ENCODE peak calls at places on chromosome 16, in four cellular contexts. B is stimulated activated naive CD8-positive, alpha-beta T cell treated with anti-CD3 and anti-CD28 coated beads, Interleukin-15, Interleukin-2, amounts not matched to agents 100 U/mL and 50 U/mL, for 24 hours; S is stomach; J is retinal pigment epithelial cell. Q is an unnamed sample.

GRCh38 chr16:72400257-72401078 is 228.5 kb upstream of the PMFBP1 start:
- DNase-seq in S (no peak), J (peak), B (peak), Q (no peak)

GRCh38 chr16:87878704-87879103 is 9.4 kb upstream of the SLC7A5 start:
- DNase-seq in B (no peak), J (no peak), S (no peak), Q (no peak)

GRCh38 chr16:60107920-60108319 is 1373.8 kb upstream of the GOT2 start:
- DNase-seq in B (no peak), S (no peak), J (no peak), Q (no peak)

GRCh38 chr16:1941162-1941923 is 1.7 kb downstream of the MSRB1 start:
- DNase-seq in J (no peak), S (no peak), B (no peak), Q (peak)

GRCh38 chr16:14449790-14450463 is 180.1 kb downstream of the PARN start:
- DNase-seq in S (no peak), J (no peak), B (no peak), Q (no peak)

GRCh38 chr16:3085868-3086595 is 13.1 kb downstream of the ZSCAN10 start:
- DNase-seq in B (no peak), S (no peak), J (no peak), Q (peak)

GRCh38 chr16:67278773-67279295 is 498 bp upstream of the PLEKHG4 start:
- DNase-seq in J (no peak), S (no peak), B (no peak), Q (no peak)

GRCh38 chr16:66927918-66928649 is 2.7 kb upstream of the RRAD start:
- DNase-seq in B (peak), S (no peak), J (no peak), Q (no peak)

GRCh38 chr16:12341423-12341822 is 364.9 kb downstream of the SNX29 start:
- DNase-seq in J (no peak), B (no peak), S (no peak), Q (no peak)

GRCh38 chr16:8859913-8860881 is 8.6 kb downstream of the CARHSP1 start:
- DNase-seq in J (no peak), S (peak), B (no peak), Q (peak)

GRCh38 chr16:66614161-66614802 is 9.8 kb downstream of the CMTM3 start:
- DNase-seq in J (no peak), B (no peak), S (no peak), Q (no peak)

GRCh38 chr16:1632638-1632970 is 20.4 kb downstream of the CRAMP1 start:
- DNase-seq in J (no peak), B (no peak), S (no peak), Q (no peak)

GRCh38 chr16:7518158-7518557 is 185.5 kb downstream of the RBFOX1 start:
- DNase-seq in J (no peak), S (no peak), B (no peak), Q (peak)

GRCh38 chr16:83932955-83933673 is 19.9 kb upstream of the OSGIN1 start:
- DNase-seq in J (no peak), B (no peak), S (no peak), Q (no peak)

GRCh38 chr16:46822270-46822669 is 8.7 kb downstream of the C16orf87 start:
- DNase-seq in S (no peak), B (no peak), J (no peak), Q (no peak)

GRCh38 chr16:84103678-84104077 is 13.1 kb downstream of the MBTPS1 start:
- DNase-seq in J (no peak), S (no peak), B (no peak), Q (no peak)

GRCh38 chr16:27526169-27526568 is 23.5 kb downstream of the GTF3C1 start:
- DNase-seq in B (no peak), S (peak), J (no peak), Q (peak)

GRCh38 chr16:21994856-21995465 is 6.0 kb downstream of the PDZD9 start:
- DNase-seq in J (no peak), B (no peak), S (no peak), Q (no peak)

GRCh38 chr16:50326835-50327465 is 41.8 kb downstream of the BRD7 start:
- DNase-seq in B (peak), J (no peak), S (no peak), Q (no peak)

GRCh38 chr16:79213214-79213613 is 387.3 kb downstream of the MAF start:
- DNase-seq in B (no peak), S (no peak), J (no peak), Q (no peak)

GRCh38 chr16:47387026-47387734 is 73.7 kb downstream of the ITFG1 start:
- DNase-seq in J (no peak), S (no peak), B (no peak), Q (no peak)

GRCh38 chr16:15961060-15961511 is 11.7 kb downstream of the ABCC1 start:
- DNase-seq in B (peak), J (no peak), S (no peak), Q (no peak)

Q was measured in Right ventricle myocardium superior.